ENCODE peak calls at places on chromosomes 3 and 15, in ten cellular contexts. D is NCI-H1417, C is iris pigment epithelial cell, Q is dorsolateral prefrontal cortex, X is T-helper 17 cell, H is NCI-H446, F is foreskin keratinocyte, B is 8988T, S is AG08395, A is activated B cell treated with CpG ODN at 0.5 μM for 24 hours. I is an unnamed sample.

GRCh38 chr3:185253645-185254410 is at the start of gene EHHADH:
- DNase-seq in S (peak; percentile 89), C (peak; percentile 62), F (peak; percentile 61), H (peak; percentile 42), A (peak; percentile 24), X (peak; percentile 36), B (peak; percentile 86), D (no peak), Q (peak; percentile 23), I (peak; percentile 69)

GRCh38 chr15:33915571-33916407 is 52.5 kb upstream of the CHRM5 start:
- DNase-seq in S (no peak), D (peak; percentile 69), A (no peak), Q (no peak), B (no peak), F (peak; percentile 11), C (no peak), H (no peak), X (no peak), I (no peak)

GRCh38 chr3:17372811-17373210 is 369.6 kb downstream of the TBC1D5 start:
- DNase-seq in F (no peak), B (no peak), X (no peak), A (no peak), C (peak; percentile 69), Q (no peak), H (no peak), D (no peak), S (peak; percentile 36), I (no peak)

GRCh38 chr15:89230277-89230676 is 8.9 kb upstream of the RLBP1 start:
- DNase-seq in A (no peak), X (no peak), D (no peak), F (no peak), S (peak; percentile 29), B (no peak), H (no peak), Q (no peak), C (no peak), I (no peak)

GRCh38 chr3:23640472-23641146 is 165.1 kb upstream of the UBE2E1 start:
- DNase-seq in A (no peak), D (no peak), X (no peak), B (no peak), H (no peak), F (no peak), Q (no peak), C (peak; percentile 36), S (no peak), I (no peak)

GRCh38 chr3:59212128-59212764 is 162.4 kb upstream of the CFAP20DC start:
- DNase-seq in D (peak; percentile 50), Q (no peak), B (no peak), A (no peak), X (no peak), H (peak; percentile 58), S (peak; percentile 74), C (peak; percentile 52), F (peak; percentile 67), I (no peak)

GRCh38 chr15:90903733-90904536 is 833 bp downstream of the MAN2A2 start:
- DNase-seq in D (no peak), S (no peak), X (no peak), A (no peak), Q (no peak), B (peak; percentile 75), F (peak; percentile 32), C (no peak), H (no peak), I (no peak)

GRCh38 chr3:115108614-115109013 is 38.5 kb downstream of the ZBTB20 start:
- DNase-seq in S (no peak), C (peak; percentile 1), F (peak; percentile 2), Q (no peak), D (no peak), A (no peak), B (no peak), X (no peak), H (no peak), I (no peak)

GRCh38 chr15:88388702-88389101 is 78.5 kb downstream of the MRPL46 start:
- DNase-seq in S (no peak), B (no peak), F (no peak), A (no peak), X (no peak), H (no peak), Q (no peak), D (no peak), C (no peak), I (no peak)

GRCh38 chr15:92883643-92884458 is 16.3 kb upstream of the CHD2 start:
- DNase-seq in S (no peak), X (no peak), Q (no peak), D (peak; percentile 54), A (no peak), H (no peak), B (no peak), C (peak; percentile 51), F (peak; percentile 29), I (no peak)

GRCh38 chr3:189515916-189516531 is 115.2 kb upstream of the TP63 start:
- DNase-seq in A (no peak), Q (no peak), F (no peak), H (no peak), S (no peak), D (no peak), C (no peak), B (no peak), X (no peak), I (no peak)

GRCh38 chr3:54527953-54528352 is 399.9 kb downstream of the LRTM1 start:
- DNase-seq in B (no peak), A (no peak), Q (no peak), H (no peak), S (peak; percentile 13), D (no peak), C (peak; percentile 3), F (no peak), X (no peak), I (no peak)

GRCh38 chr3:190252080-190252479 is 70.2 kb downstream of the CLDN1 start:
- DNase-seq in X (no peak), D (no peak), F (peak; percentile 30), A (no peak), C (peak; percentile 94), Q (no peak), H (no peak), B (no peak), S (peak; percentile 34), I (no peak)

GRCh38 chr15:51879555-51879954 is 50.1 kb downstream of the TMOD3 start:
- DNase-seq in D (no peak), A (no peak), X (no peak), Q (no peak), H (no peak), B (no peak), C (peak; percentile 51), S (peak; percentile 29), F (peak; percentile 41), I (no peak)

GRCh38 chr15:57662802-57663201 is 43.7 kb upstream of the POLR2M start:
- DNase-seq in F (no peak), X (no peak), H (no peak), Q (no peak), C (no peak), D (no peak), A (no peak), S (no peak), B (no peak), I (no peak)

GRCh38 chr3:42161050-42161935 is 70.1 kb downstream of the TRAK1 start:
- DNase-seq in A (no peak), X (no peak), F (no peak), D (no peak), B (no peak), S (peak; percentile 38), H (no peak), C (peak; percentile 66), Q (no peak), I (no peak)

GRCh38 chr3:129087138-129087702 is 26.6 kb downstream of the GP9 start:
- DNase-seq in X (no peak), F (peak; percentile 49), H (no peak), B (no peak), S (peak; percentile 52), D (no peak), Q (no peak), C (peak; percentile 48), A (no peak), I (no peak)

GRCh38 chr15:45198337-45199135 is 10.8 kb upstream of the SHF start:
- DNase-seq in D (peak; percentile 85), F (peak; percentile 95), S (peak; percentile 96), C (peak; percentile 94), A (peak; percentile 88), X (peak; percentile 72), Q (peak; percentile 94), B (no peak), H (peak; percentile 94), I (peak; percentile 96)

GRCh38 chr3:17307482-17307881 is 422.7 kb downstream of the PLCL2 start:
- DNase-seq in Q (no peak), H (no peak), A (no peak), B (no peak), F (peak; percentile 15), X (no peak), D (no peak), S (no peak), C (no peak), I (no peak)

GRCh38 chr3:73719877-73720276 is 95.1 kb upstream of the PDZRN3 start:
- DNase-seq in B (no peak), C (peak; percentile 33), H (no peak), S (no peak), X (no peak), D (no peak), Q (no peak), A (no peak), F (no peak), I (no peak)

GRCh38 chr15:40338921-40339620 is 1.7 kb downstream of the CCDC9B start:
- DNase-seq in C (peak; percentile 83), A (no peak), H (no peak), X (no peak), S (peak; percentile 93), D (no peak), B (peak; percentile 70), Q (peak; percentile 63), F (peak; percentile 93), I (no peak)

GRCh38 chr15:39195988-39196486 is 384.8 kb upstream of the THBS1 start:
- DNase-seq in S (peak; percentile 91), Q (no peak), C (peak; percentile 85), D (no peak), H (peak; percentile 30), X (no peak), A (no peak), B (peak; percentile 20), F (peak; percentile 100), I (no peak)